ENCODE peak calls at places on chromosomes 16 and 17, in seven cellular contexts. W is NCI-H345; F is stimulated activated CD4-positive, alpha-beta T cell treated with anti-CD3 and anti-CD28 coated beads, Interleukin-1b, Interleukin-23, amount 100 ng/mL, for 1 hour; G is CD8-positive, alpha-beta memory T cell; R is nephron progenitor cell; L is left colon; B is mucosa of gallbladder. K is an unnamed sample.
A peak's percentile ranks its signal among the peaks of the same experiment; 100 is the strongest.

GRCh38 chr17:50346313-50347086 is 574 bp downstream of the XYLT2 start:
- DNase-seq in W (peak; percentile 20), F (peak; percentile 28), G (peak; percentile 12), R (peak; percentile 81), L (peak; percentile 68), B (no peak), K (peak; percentile 55)

GRCh38 chr17:78634154-78634553 is 57.0 kb upstream of the DNAH17 start:
- DNase-seq in W (no peak), F (no peak), G (no peak), R (no peak), L (no peak), B (no peak), K (no peak)

GRCh38 chr17:39139137-39139516 is 12.3 kb downstream of the PLXDC1 start:
- DNase-seq in W (no peak), F (no peak), G (no peak), R (no peak), L (no peak), B (no peak), K (no peak)

GRCh38 chr17:45224671-45225050 is 3.0 kb downstream of the FMNL1 start:
- DNase-seq in W (no peak), F (no peak), G (no peak), R (no peak), L (peak; percentile 22), B (no peak), K (no peak)

GRCh38 chr16:19109288-19109664 is 4.5 kb upstream of the ITPRIPL2 start:
- DNase-seq in W (no peak), F (no peak), G (no peak), R (no peak), L (no peak), B (no peak), K (no peak)

GRCh38 chr17:17050346-17051345 is 8.4 kb downstream of the MPRIP start:
- DNase-seq in W (no peak), F (no peak), G (no peak), R (no peak), L (no peak), B (no peak), K (no peak)

GRCh38 chr17:76540381-76541300 is 797 bp downstream of the PRCD start:
- DNase-seq in W (peak; percentile 90), F (no peak), G (no peak), R (peak; percentile 88), L (peak; percentile 87), B (peak; percentile 94), K (peak; percentile 96)

GRCh38 chr17:61218438-61218837 is 181.2 kb upstream of the TBX2 start:
- DNase-seq in W (no peak), F (no peak), G (no peak), R (no peak), L (no peak), B (no peak), K (no peak)

GRCh38 chr17:82267575-82268379 is 5.7 kb downstream of the CSNK1D start:
- DNase-seq in W (no peak), F (no peak), G (peak; percentile 22), R (no peak), L (peak; percentile 88), B (peak; percentile 95), K (peak; percentile 95)

GRCh38 chr17:33024688-33025486 is 33.2 kb downstream of the SPACA3 start:
- DNase-seq in W (no peak), F (no peak), G (no peak), R (no peak), L (no peak), B (no peak), K (no peak)

GRCh38 chr17:71511266-71511995 is 609.4 kb upstream of the SOX9 start:
- DNase-seq in W (no peak), F (no peak), G (no peak), R (no peak), L (no peak), B (no peak), K (peak; percentile 21)

GRCh38 chr16:87789437-87790277 is 23.9 kb upstream of the KLHDC4 start:
- DNase-seq in W (no peak), F (no peak), G (no peak), R (no peak), L (no peak), B (peak; percentile 75), K (peak; percentile 59)

GRCh38 chr17:79086609-79087427 is 12.2 kb downstream of the ENGASE start:
- DNase-seq in W (no peak), F (no peak), G (no peak), R (no peak), L (no peak), B (no peak), K (no peak)

GRCh38 chr17:27495460-27495859 is 39.2 kb downstream of the KSR1 start:
- DNase-seq in W (no peak), F (no peak), G (no peak), R (peak; percentile 19), L (no peak), B (no peak), K (no peak)

GRCh38 chr16:58105619-58106018 is 23.6 kb downstream of the CFAP20 start:
- DNase-seq in W (no peak), F (no peak), G (no peak), R (no peak), L (no peak), B (no peak), K (peak; percentile 42)

GRCh38 chr17:66426397-66427033 is 124.1 kb downstream of the PRKCA start:
- DNase-seq in W (no peak), F (no peak), G (peak; percentile 1), R (no peak), L (no peak), B (no peak), K (no peak)

GRCh38 chr17:58277107-58277506 is 3.6 kb downstream of the MPO start:
- DNase-seq in W (no peak), F (no peak), G (no peak), R (no peak), L (no peak), B (no peak), K (no peak)

GRCh38 chr17:1703063-1703462 is 7.1 kb downstream of the TLCD2 start:
- DNase-seq in W (no peak), F (no peak), G (no peak), R (no peak), L (no peak), B (no peak), K (no peak)

K was measured in hepatocyte.